ENCODE peak calls at places on chromosomes 11 and 22, in four cellular contexts. O, J, Z and F are unnamed samples.
A peak's percentile ranks its signal among the peaks of the same experiment; 100 is the strongest.

GRCh38 chr11:69492201-69492991 is 10.9 kb downstream of the LINC01488 start:
- DNase-seq in O (no peak), J (no peak), Z (no peak), F (no peak)

GRCh38 chr11:44286268-44286880 is 23.6 kb downstream of the ALX4 start:
- DNase-seq in O (no peak), J (peak; percentile 47), Z (peak; percentile 73), F (peak; percentile 79)

GRCh38 chr11:67627788-67628624 is 1.7 kb downstream of the NUDT8 start:
- DNase-seq in O (no peak), J (no peak), Z (no peak), F (no peak)

GRCh38 chr11:111378773-111379499 is at the start of gene POU2AF1:
- DNase-seq in O (peak; percentile 62), J (no peak), Z (peak; percentile 34), F (no peak)

GRCh38 chr11:92929168-92930053 is 40.0 kb upstream of the MTNR1B start:
- DNase-seq in O (no peak), J (no peak), Z (peak; percentile 11), F (no peak)

GRCh38 chr22:22058649-22059475 is 76.3 kb upstream of the TOP3B start:
- DNase-seq in O (no peak), J (no peak), Z (no peak), F (no peak)

GRCh38 chr22:46239261-46240048 is 10.6 kb downstream of the CDPF1 start:
- DNase-seq in O (no peak), J (no peak), Z (no peak), F (no peak)

GRCh38 chr11:91804057-91804456 is 420.6 kb upstream of the FAT3 start:
- DNase-seq in O (no peak), J (no peak), Z (no peak), F (no peak)

GRCh38 chr11:15288801-15289342 is 174.1 kb downstream of the INSC start:
- DNase-seq in O (no peak), J (no peak), Z (no peak), F (no peak)

GRCh38 chr11:83069441-83070043 is 2.2 kb downstream of the RAB30 start:
- DNase-seq in O (no peak), J (no peak), Z (no peak), F (no peak)

DNA sequence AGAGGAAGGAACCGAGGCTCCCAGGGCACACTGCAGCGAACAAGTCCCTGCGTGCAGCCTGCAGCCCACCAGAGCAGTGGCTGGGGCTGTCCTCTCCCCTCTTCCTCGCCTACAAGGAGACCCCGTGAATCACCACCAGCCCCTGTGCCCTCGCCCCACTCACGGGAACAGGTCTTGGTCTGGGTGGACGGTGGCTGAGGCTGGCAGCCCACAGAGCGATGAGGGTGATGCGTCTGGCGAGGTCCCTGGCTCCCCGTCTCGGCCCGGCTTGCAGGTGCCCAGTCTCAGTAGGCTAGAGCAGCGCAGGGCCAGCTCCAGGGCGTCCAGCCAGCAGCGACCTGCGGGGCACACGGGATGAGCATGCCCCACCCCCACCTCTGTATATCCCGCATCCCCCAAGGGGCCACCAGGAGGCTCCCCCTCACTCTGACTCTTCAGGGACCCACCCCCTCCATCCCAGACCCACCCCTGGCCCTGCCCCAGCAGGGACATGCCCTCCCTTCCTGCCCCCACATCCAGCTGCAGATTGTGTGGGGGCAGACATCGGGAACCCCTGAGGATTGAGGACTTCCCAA is 50.5 kb upstream of the CARS1 start:
- DNase-seq in O (no peak), J (peak; percentile 6), Z (no peak), F (no peak)
- TF ChIP-seq CTCF in O (no peak), J (no peak), Z (no peak), F (no peak)

GRCh38 chr11:78266451-78266850 is 77.7 kb downstream of the USP35 start:
- DNase-seq in O (no peak), J (no peak), Z (no peak), F (no peak)
- TF ChIP-seq CTCF in O (no peak), J (no peak), Z (no peak), F (peak; percentile 21)

GRCh38 chr11:17578296-17578695 is 31.2 kb downstream of the OTOG start:
- DNase-seq in O (no peak), J (no peak), Z (no peak), F (no peak)

GRCh38 chr11:17574141-17574798 is 27.2 kb downstream of the OTOG start:
- DNase-seq in O (no peak), J (no peak), Z (no peak), F (no peak)

GRCh38 chr11:17573526-17573925 is 26.5 kb downstream of the OTOG start:
- DNase-seq in O (no peak), J (no peak), Z (no peak), F (no peak)

GRCh38 chr11:17574799-17575144 is 27.7 kb downstream of the OTOG start:
- DNase-seq in O (no peak), J (no peak), Z (no peak), F (no peak)

DNA sequence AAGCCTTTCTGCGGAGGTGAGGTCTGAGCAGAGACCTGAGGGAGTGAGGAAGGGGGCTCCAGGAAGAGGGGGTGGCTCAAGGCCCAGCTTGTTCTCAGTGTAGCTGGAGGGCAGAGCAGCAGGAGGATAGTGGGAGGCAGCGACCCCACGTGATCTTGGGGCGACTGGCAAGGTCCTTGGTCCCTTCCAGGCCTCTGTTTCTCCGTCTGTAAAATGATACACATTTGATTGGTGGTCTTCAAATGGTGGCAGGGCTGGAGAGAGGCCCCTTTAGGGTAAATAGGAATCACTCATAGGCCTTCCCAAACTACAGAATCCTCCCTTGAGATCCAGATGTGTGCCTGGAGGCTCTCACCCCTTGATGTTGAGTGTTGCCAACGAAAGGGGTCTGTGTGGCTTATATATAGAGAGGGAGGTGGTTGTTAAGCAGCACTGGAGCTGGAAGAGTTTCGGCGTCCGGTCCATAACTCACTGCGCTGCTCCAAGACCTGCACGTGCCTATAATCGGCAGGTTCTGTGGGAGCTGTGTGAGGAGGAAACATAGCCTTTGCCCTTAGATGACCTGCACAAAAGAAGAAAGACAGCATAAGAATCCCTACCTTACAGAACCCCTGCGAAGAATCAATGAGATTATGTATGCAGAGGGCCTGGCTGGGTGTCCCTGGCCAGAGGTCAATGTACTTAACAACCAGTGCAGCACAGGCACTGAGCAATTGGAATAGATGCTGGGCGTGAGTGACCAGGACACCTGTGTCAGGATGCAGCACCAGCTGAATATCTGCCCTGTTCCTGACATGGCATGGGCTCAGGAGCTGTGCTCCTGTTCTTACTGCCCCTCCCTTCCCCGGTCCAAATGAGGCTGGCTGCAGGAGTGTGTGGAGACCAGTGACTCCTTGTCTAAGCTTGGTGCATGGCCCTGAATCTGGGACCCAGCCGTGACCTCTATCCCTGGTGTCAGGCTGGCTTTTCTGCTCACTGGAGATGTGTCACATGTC is 28.7 kb downstream of the OTOG start:
- DNase-seq in O (no peak), J (no peak), Z (no peak), F (no peak)
- TF ChIP-seq CTCF in O (no peak), J (no peak), Z (no peak), F (no peak)

GRCh38 chr22:17087176-17088131 is 2.7 kb downstream of the IL17RA start:
- DNase-seq in O (no peak), J (no peak), Z (peak; percentile 62), F (no peak)
- TF ChIP-seq CTCF in O (no peak), J (no peak), Z (no peak), F (no peak)

DNA sequence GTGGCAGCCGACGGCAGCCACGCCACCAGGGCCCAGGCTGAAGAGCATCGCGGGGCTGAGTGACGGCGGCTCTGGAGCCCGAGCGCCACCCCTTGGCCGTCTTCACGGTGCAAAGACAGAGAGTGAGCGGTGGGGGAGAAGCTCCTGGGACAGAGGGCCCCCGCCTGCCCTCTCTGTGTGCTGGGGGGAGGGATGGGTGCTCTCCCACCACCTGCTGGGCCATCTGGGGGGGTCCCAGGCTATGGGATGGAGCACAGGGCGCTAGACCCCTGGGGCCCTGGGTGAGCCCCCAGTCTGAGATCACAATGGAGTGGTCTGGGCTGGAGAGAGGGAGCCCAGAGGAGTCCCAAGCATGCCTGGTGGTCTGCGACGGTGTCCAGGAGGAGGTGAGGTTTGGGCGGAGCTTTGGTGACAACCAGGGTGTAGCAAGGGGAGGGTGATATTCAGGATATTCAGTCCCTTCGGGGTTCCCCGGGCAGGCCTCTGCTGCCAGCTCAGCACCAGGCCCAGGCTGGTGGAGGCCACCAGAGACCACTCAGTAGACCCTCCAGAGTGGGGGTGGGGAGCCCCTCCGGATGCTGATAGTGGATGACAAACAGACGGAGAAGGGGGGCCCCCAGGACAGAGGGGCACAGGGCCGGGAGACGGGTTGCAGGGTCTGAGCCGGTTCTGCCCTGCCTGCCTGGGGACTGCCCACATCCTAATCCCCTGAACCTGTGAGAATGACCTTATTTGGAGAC is 78.1 kb upstream of the PRR5 start:
- DNase-seq in O (no peak), J (no peak), Z (peak; percentile 40), F (peak; percentile 38)
- TF ChIP-seq CTCF in O (peak; percentile 5), J (peak; percentile 52), Z (peak; percentile 73), F (peak; percentile 64)